ENCODE peak calls at places on chromosomes 2 and 18, in nine cellular contexts. One of them, this sample, is unnamed. For H3K27me3, the result is how much of the 10 kb centered on the place peaks cover.

GRCh38 chr2:134217924-134218323 is 35.9 kb upstream of the MGAT5 start:
- DNase-seq in endodermal cell: no peak
- DNase-seq in astrocyte: peak
- DNase-seq in BJ: no peak
- DNase-seq in ovary: no peak
- DNase-seq in heart left ventricle: no peak
- DNase-seq in iPS DF 6.9: no peak
- DNase-seq in pancreas: no peak
- DNase-seq in esophagus squamous epithelium: no peak
- DNase-seq in this sample: no peak

GRCh38 chr2:240280621-240281020 is 140.2 kb upstream of the OTOS start:
- DNase-seq in esophagus squamous epithelium: no peak
- DNase-seq in iPS DF 6.9: no peak
- DNase-seq in pancreas: no peak
- DNase-seq in ovary: no peak
- DNase-seq in endodermal cell: no peak
- DNase-seq in astrocyte: no peak
- DNase-seq in heart left ventricle: no peak
- DNase-seq in BJ: no peak
- DNase-seq in this sample: no peak

GRCh38 chr18:59149416-59149815 is 9.7 kb downstream of the SEC11C start:
- DNase-seq in ovary: no peak
- DNase-seq in BJ: no peak
- DNase-seq in astrocyte: no peak
- DNase-seq in pancreas: no peak
- DNase-seq in esophagus squamous epithelium: no peak
- DNase-seq in iPS DF 6.9: no peak
- DNase-seq in endodermal cell: no peak
- DNase-seq in heart left ventricle: no peak
- DNase-seq in this sample: no peak

GRCh38 chr2:67476808-67477790 is 80.0 kb downstream of the ETAA1 start:
- DNase-seq in endodermal cell: no peak
- DNase-seq in ovary: peak
- DNase-seq in iPS DF 6.9: peak
- DNase-seq in BJ: peak
- DNase-seq in astrocyte: peak
- DNase-seq in pancreas: no peak
- DNase-seq in esophagus squamous epithelium: no peak
- DNase-seq in heart left ventricle: no peak
- DNase-seq in this sample: no peak

GRCh38 chr2:23940976-23941605 is 828 bp downstream of the UBXN2A start:
- DNase-seq in pancreas: no peak
- DNase-seq in ovary: no peak
- DNase-seq in BJ: no peak
- DNase-seq in astrocyte: peak
- DNase-seq in endodermal cell: no peak
- DNase-seq in iPS DF 6.9: no peak
- DNase-seq in heart left ventricle: no peak
- DNase-seq in esophagus squamous epithelium: no peak
- DNase-seq in this sample: no peak

GRCh38 chr18:31684279-31685096 is at the start of gene B4GALT6:
- DNase-seq in iPS DF 6.9: peak
- DNase-seq in heart left ventricle: peak
- DNase-seq in endodermal cell: peak
- DNase-seq in pancreas: peak
- DNase-seq in esophagus squamous epithelium: no peak
- DNase-seq in astrocyte: peak
- DNase-seq in BJ: no peak
- DNase-seq in ovary: peak
- DNase-seq in this sample: no peak

GRCh38 chr2:239392688-239393400 is 8.0 kb downstream of the HDAC4 start:
- DNase-seq in endodermal cell: no peak
- DNase-seq in iPS DF 6.9: no peak
- DNase-seq in heart left ventricle: no peak
- DNase-seq in BJ: no peak
- DNase-seq in ovary: no peak
- DNase-seq in astrocyte: no peak
- DNase-seq in pancreas: no peak
- DNase-seq in esophagus squamous epithelium: no peak
- DNase-seq in this sample: no peak

GRCh38 chr2:160085662-160086061 is 23.2 kb upstream of the PLA2R1 start:
- DNase-seq in endodermal cell: no peak
- DNase-seq in astrocyte: no peak
- DNase-seq in pancreas: no peak
- DNase-seq in heart left ventricle: no peak
- DNase-seq in ovary: no peak
- DNase-seq in iPS DF 6.9: no peak
- DNase-seq in BJ: no peak
- DNase-seq in esophagus squamous epithelium: no peak
- DNase-seq in this sample: no peak

GRCh38 chr18:13223341-13224148 is 5.0 kb downstream of the LDLRAD4 start:
- DNase-seq in iPS DF 6.9: no peak
- DNase-seq in endodermal cell: no peak
- DNase-seq in heart left ventricle: peak
- DNase-seq in BJ: no peak
- DNase-seq in ovary: no peak
- DNase-seq in esophagus squamous epithelium: no peak
- DNase-seq in astrocyte: no peak
- DNase-seq in pancreas: no peak
- DNase-seq in this sample: no peak

GRCh38 chr2:121075006-121075545 is 209.9 kb downstream of the TFCP2L1 start:
- DNase-seq in BJ: peak
- DNase-seq in astrocyte: peak
- DNase-seq in ovary: peak
- DNase-seq in pancreas: no peak
- DNase-seq in heart left ventricle: no peak
- DNase-seq in esophagus squamous epithelium: no peak
- DNase-seq in endodermal cell: peak
- DNase-seq in iPS DF 6.9: no peak
- DNase-seq in this sample: no peak

GRCh38 chr2:40120021-40120420 is 331.9 kb downstream of the SLC8A1 start:
- DNase-seq in BJ: no peak
- DNase-seq in iPS DF 6.9: no peak
- DNase-seq in endodermal cell: no peak
- DNase-seq in esophagus squamous epithelium: no peak
- DNase-seq in ovary: no peak
- DNase-seq in heart left ventricle: no peak
- DNase-seq in pancreas: no peak
- DNase-seq in astrocyte: no peak
- DNase-seq in this sample: no peak

GRCh38 chr2:30446602-30447148 is 371 bp upstream of the LCLAT1 start:
- DNase-seq in pancreas: no peak
- DNase-seq in BJ: no peak
- DNase-seq in heart left ventricle: no peak
- DNase-seq in esophagus squamous epithelium: no peak
- DNase-seq in endodermal cell: no peak
- DNase-seq in iPS DF 6.9: no peak
- DNase-seq in ovary: no peak
- DNase-seq in astrocyte: peak
- DNase-seq in this sample: no peak

GRCh38 chr18:74631242-74632087 is 33.8 kb downstream of the ZNF407 start:
- DNase-seq in heart left ventricle: no peak
- DNase-seq in endodermal cell: no peak
- DNase-seq in astrocyte: peak
- DNase-seq in esophagus squamous epithelium: no peak
- DNase-seq in pancreas: no peak
- DNase-seq in BJ: peak
- DNase-seq in iPS DF 6.9: no peak
- DNase-seq in ovary: no peak
- DNase-seq in this sample: peak

GRCh38 chr2:168210898-168211570 is 36.4 kb downstream of the STK39 start:
- DNase-seq in astrocyte: peak
- DNase-seq in esophagus squamous epithelium: no peak
- DNase-seq in BJ: peak
- DNase-seq in heart left ventricle: no peak
- DNase-seq in ovary: no peak
- DNase-seq in endodermal cell: no peak
- DNase-seq in iPS DF 6.9: no peak
- DNase-seq in pancreas: no peak
- DNase-seq in this sample: no peak

GRCh38 chr18:9039441-9039950 is 63.0 kb upstream of the NDUFV2 start:
- DNase-seq in ovary: no peak
- DNase-seq in BJ: no peak
- DNase-seq in pancreas: no peak
- DNase-seq in astrocyte: no peak
- DNase-seq in endodermal cell: no peak
- DNase-seq in heart left ventricle: no peak
- DNase-seq in iPS DF 6.9: no peak
- DNase-seq in esophagus squamous epithelium: no peak
- DNase-seq in this sample: no peak

GRCh38 chr2:200728630-200729029 is 83.1 kb upstream of the BZW1 start:
- DNase-seq in heart left ventricle: peak
- DNase-seq in iPS DF 6.9: no peak
- DNase-seq in esophagus squamous epithelium: no peak
- DNase-seq in BJ: no peak
- DNase-seq in pancreas: no peak
- DNase-seq in astrocyte: no peak
- DNase-seq in ovary: peak
- DNase-seq in endodermal cell: no peak
- DNase-seq in this sample: no peak

GRCh38 chr18:27057459-27058302 is 127.4 kb downstream of the CHST9 start:
- DNase-seq in iPS DF 6.9: no peak
- DNase-seq in ovary: no peak
- DNase-seq in BJ: no peak
- DNase-seq in endodermal cell: peak
- DNase-seq in astrocyte: no peak
- DNase-seq in esophagus squamous epithelium: no peak
- DNase-seq in heart left ventricle: peak
- DNase-seq in pancreas: no peak
- DNase-seq in this sample: no peak

GRCh38 chr2:173076557-173077345 is 1.1 kb downstream of the MAP3K20 start:
- DNase-seq in endodermal cell: peak
- DNase-seq in ovary: peak
- DNase-seq in esophagus squamous epithelium: no peak
- DNase-seq in BJ: no peak
- DNase-seq in pancreas: no peak
- DNase-seq in iPS DF 6.9: no peak
- DNase-seq in astrocyte: peak
- DNase-seq in heart left ventricle: peak
- DNase-seq in this sample: no peak

GRCh38 chr2:241846406-241846805 is 12.3 kb downstream of the PDCD1 start:
- DNase-seq in BJ: no peak
- DNase-seq in pancreas: no peak
- DNase-seq in endodermal cell: peak
- DNase-seq in esophagus squamous epithelium: no peak
- DNase-seq in astrocyte: no peak
- DNase-seq in heart left ventricle: peak
- DNase-seq in ovary: no peak
- DNase-seq in iPS DF 6.9: no peak
- DNase-seq in this sample: no peak

GRCh38 chr2:113337809-113338208 is 59.1 kb upstream of the PAX8 start:
- DNase-seq in astrocyte: no peak
- DNase-seq in pancreas: no peak
- DNase-seq in ovary: no peak
- DNase-seq in endodermal cell: no peak
- DNase-seq in BJ: no peak
- DNase-seq in iPS DF 6.9: no peak
- DNase-seq in heart left ventricle: peak
- DNase-seq in esophagus squamous epithelium: no peak
- DNase-seq in this sample: no peak

GRCh38 chr2:44981714-44982108 is 27.5 kb downstream of the SIX2 start:
- DNase-seq in endodermal cell: peak
- DNase-seq in pancreas: peak
- DNase-seq in esophagus squamous epithelium: no peak
- DNase-seq in ovary: peak
- DNase-seq in BJ: no peak
- DNase-seq in heart left ventricle: peak
- DNase-seq in iPS DF 6.9: no peak
- DNase-seq in astrocyte: peak
- DNase-seq in this sample: peak

GRCh38 chr18:78816916-78817315 is 162.7 kb upstream of the SALL3 start:
- DNase-seq in astrocyte: no peak
- DNase-seq in esophagus squamous epithelium: no peak
- DNase-seq in iPS DF 6.9: no peak
- DNase-seq in heart left ventricle: no peak
- DNase-seq in ovary: no peak
- DNase-seq in BJ: no peak
- DNase-seq in pancreas: no peak
- DNase-seq in endodermal cell: no peak
- DNase-seq in this sample: no peak

GRCh38 chr18:44742741-44743311 is 62.1 kb downstream of the SETBP1 start:
- DNase-seq in esophagus squamous epithelium: no peak
- DNase-seq in astrocyte: peak
- DNase-seq in ovary: peak
- DNase-seq in iPS DF 6.9: no peak
- DNase-seq in endodermal cell: no peak
- DNase-seq in heart left ventricle: peak
- DNase-seq in BJ: peak
- DNase-seq in pancreas: peak
- DNase-seq in this sample: no peak
- H3K27me3 ChIP-seq in esophagus squamous epithelium: under half
- H3K27me3 ChIP-seq in astrocyte: under half
- H3K27me3 ChIP-seq in ovary: under half
- H3K27me3 ChIP-seq in iPS DF 6.9: under half
- H3K27me3 ChIP-seq in endodermal cell: under half
- H3K27me3 ChIP-seq in heart left ventricle: under half
- H3K27me3 ChIP-seq in BJ: under half
- H3K27me3 ChIP-seq in pancreas: under half
- H3K27me3 ChIP-seq in this sample: under half

GRCh38 chr2:186440506-186440905 is 45.6 kb upstream of the ZC3H15 start:
- DNase-seq in heart left ventricle: no peak
- DNase-seq in ovary: no peak
- DNase-seq in BJ: no peak
- DNase-seq in esophagus squamous epithelium: no peak
- DNase-seq in astrocyte: no peak
- DNase-seq in pancreas: no peak
- DNase-seq in endodermal cell: no peak
- DNase-seq in iPS DF 6.9: no peak
- DNase-seq in this sample: no peak
- H3K27me3 ChIP-seq in heart left ventricle: under half
- H3K27me3 ChIP-seq in ovary: under half
- H3K27me3 ChIP-seq in BJ: under half
- H3K27me3 ChIP-seq in esophagus squamous epithelium: under half
- H3K27me3 ChIP-seq in astrocyte: under half
- H3K27me3 ChIP-seq in pancreas: under half
- H3K27me3 ChIP-seq in endodermal cell: under half
- H3K27me3 ChIP-seq in iPS DF 6.9: under half
- H3K27me3 ChIP-seq in this sample: under half

GRCh38 chr2:38477006-38477405 is 99.9 kb upstream of the ATL2 start:
- DNase-seq in astrocyte: no peak
- DNase-seq in pancreas: no peak
- DNase-seq in heart left ventricle: no peak
- DNase-seq in iPS DF 6.9: no peak
- DNase-seq in BJ: no peak
- DNase-seq in ovary: no peak
- DNase-seq in esophagus squamous epithelium: no peak
- DNase-seq in endodermal cell: no peak
- DNase-seq in this sample: no peak
- H3K27me3 ChIP-seq in astrocyte: under half
- H3K27me3 ChIP-seq in pancreas: under half
- H3K27me3 ChIP-seq in heart left ventricle: under half
- H3K27me3 ChIP-seq in iPS DF 6.9: under half
- H3K27me3 ChIP-seq in BJ: under half
- H3K27me3 ChIP-seq in ovary: under half
- H3K27me3 ChIP-seq in esophagus squamous epithelium: under half
- H3K27me3 ChIP-seq in endodermal cell: under half
- H3K27me3 ChIP-seq in this sample: under half

DNA sequence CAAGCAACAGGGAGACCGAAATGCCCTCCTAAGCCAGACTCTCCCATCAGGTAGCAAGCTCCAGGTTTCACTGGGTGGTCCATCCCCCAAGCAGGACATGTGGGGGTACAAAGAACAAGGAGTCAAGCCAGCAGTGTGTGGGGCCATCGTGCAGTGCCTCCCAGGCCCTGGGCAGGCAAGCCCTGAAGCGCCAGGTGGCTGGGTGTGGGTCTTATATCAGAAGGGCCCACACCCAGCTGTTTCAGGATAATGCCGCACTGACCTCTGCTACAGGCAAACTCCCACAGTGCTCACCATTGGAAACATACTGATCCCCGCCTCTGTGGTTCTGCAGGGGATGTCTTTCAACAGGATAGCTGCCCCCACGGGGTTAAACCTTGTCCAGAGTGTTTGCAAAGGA is 174.2 kb upstream of the SMAD2 start:
- DNase-seq in iPS DF 6.9: no peak
- DNase-seq in endodermal cell: no peak
- DNase-seq in heart left ventricle: no peak
- DNase-seq in BJ: no peak
- DNase-seq in esophagus squamous epithelium: no peak
- DNase-seq in ovary: no peak
- DNase-seq in astrocyte: no peak
- DNase-seq in pancreas: no peak
- DNase-seq in this sample: no peak
- H3K27me3 ChIP-seq in iPS DF 6.9: under half
- H3K27me3 ChIP-seq in endodermal cell: under half
- H3K27me3 ChIP-seq in heart left ventricle: under half
- H3K27me3 ChIP-seq in BJ: under half
- H3K27me3 ChIP-seq in esophagus squamous epithelium: under half
- H3K27me3 ChIP-seq in ovary: under half
- H3K27me3 ChIP-seq in astrocyte: under half
- H3K27me3 ChIP-seq in pancreas: under half
- H3K27me3 ChIP-seq in this sample: under half

This sample was measured in CD4-positive, alpha-beta T cell.